ENCODE peak calls at places on chromosomes 13 and 19, in nine cellular contexts. O is fibroblast of mammary gland; S is mucosa of descending colon; Y is effector CD4-positive, alpha-beta T cell; C is activated T-helper 2 cell treated with anti-CD3 and anti-CD28 coated beads, Interferon-gamma antibody, Interleukin-2, Interleukin-4, amounts not matched to agents 10 μg/mL and 5 μg/mL and 100 μg/mL, durations not matched to agents 14 hours and 24 hours and 36 hours; D is astrocyte of the spinal cord; U is GM23248; A is activated CD4-positive, alpha-beta T cell treated with anti-CD3 and anti-CD28 coated beads, Interleukin-2, amount 50 U/mL, for 4 hours; L is HFF-Myc. X is an unnamed sample.

GRCh38 chr19:48836089-48837017 is at the start of gene HSD17B14:
- DNase-seq in U (peak; percentile 49), D (peak; percentile 38), S (no peak), Y (no peak), O (peak; percentile 17), C (no peak), L (no peak), A (no peak), X (no peak)

GRCh38 chr13:89375839-89376238 is 1704.7 kb downstream of the SLITRK5 start:
- DNase-seq in L (no peak), C (no peak), O (peak; percentile 74), Y (no peak), D (peak; percentile 80), A (no peak), U (peak; percentile 76), S (no peak), X (no peak)

GRCh38 chr13:49545661-49546060 is 39.7 kb downstream of the RCBTB1 start:
- DNase-seq in S (no peak), U (no peak), Y (no peak), L (no peak), C (no peak), O (no peak), D (no peak), A (no peak), X (no peak)

GRCh38 chr19:56217039-56217949 is 15.2 kb downstream of the ZSCAN5C start:
- DNase-seq in D (peak; percentile 30), O (peak; percentile 12), U (peak; percentile 61), S (no peak), L (no peak), C (no peak), A (no peak), Y (no peak), X (no peak)

GRCh38 chr13:78606471-78607408 is 3.4 kb upstream of the POU4F1 start:
- DNase-seq in D (no peak), O (no peak), L (no peak), U (no peak), A (no peak), C (no peak), Y (no peak), S (no peak), X (no peak)

GRCh38 chr13:37164635-37165034 is 59.2 kb upstream of the CSNK1A1L start:
- DNase-seq in O (no peak), Y (no peak), S (no peak), C (no peak), D (no peak), A (no peak), L (no peak), U (no peak), X (no peak)

GRCh38 chr19:55391702-55392615 is 6.2 kb downstream of the RPL28 start:
- DNase-seq in A (no peak), U (peak; percentile 66), S (no peak), C (no peak), Y (no peak), L (no peak), O (peak; percentile 80), D (no peak), X (no peak)

GRCh38 chr13:44434441-44435141 is 61.0 kb downstream of the SERP2 start:
- DNase-seq in U (no peak), D (no peak), S (no peak), C (no peak), L (no peak), A (no peak), O (no peak), Y (no peak), X (no peak)

GRCh38 chr19:10660346-10660745 is 6.2 kb downstream of the ILF3 start:
- DNase-seq in S (no peak), D (no peak), C (no peak), U (no peak), L (no peak), Y (no peak), A (no peak), O (no peak), X (peak; percentile 30)

GRCh38 chr19:6588508-6589345 is 2.2 kb downstream of the CD70 start:
- DNase-seq in L (no peak), Y (no peak), C (no peak), D (no peak), O (no peak), A (no peak), S (no peak), U (peak; percentile 19), X (peak; percentile 47)

X was measured in renal cortical epithelial cell.